ENCODE peak calls at places on chromosomes 7 and 10, in ten cellular contexts. T, Q, L, Y, F, V, J, S, M and G are unnamed samples.

GRCh38 chr10:124285587-124286527 is 132.9 kb downstream of the OAT start:
- DNase-seq in Y (peak; percentile 13), V (no peak), L (no peak), T (peak; percentile 35), F (no peak), S (no peak), J (no peak), M (no peak), Q (no peak), G (no peak)

GRCh38 chr7:112985377-112985987 is 101.1 kb downstream of the GPR85 start:
- DNase-seq in T (no peak), Y (no peak), J (no peak), L (no peak), S (peak; percentile 23), F (no peak), M (no peak), V (peak; percentile 84), Q (no peak), G (no peak)

GRCh38 chr10:71957546-71958275 is 6.5 kb upstream of the CHST3 start:
- DNase-seq in T (no peak), Y (no peak), J (no peak), Q (no peak), S (no peak), M (peak; percentile 44), F (no peak), V (no peak), L (no peak), G (no peak)

GRCh38 chr10:49568235-49568634 is 29.3 kb upstream of the ERCC6 start:
- DNase-seq in Y (no peak), V (peak; percentile 11), S (peak; percentile 40), T (no peak), J (no peak), F (no peak), L (no peak), M (no peak), Q (no peak), G (no peak)

GRCh38 chr10:75058142-75058541 is 53.3 kb upstream of the SAMD8 start:
- DNase-seq in S (no peak), F (no peak), T (no peak), Y (no peak), J (no peak), L (no peak), Q (no peak), M (no peak), V (no peak), G (no peak)

GRCh38 chr10:88499569-88500470 is 83.3 kb downstream of the RNLS start:
- DNase-seq in J (no peak), F (no peak), S (no peak), L (no peak), T (no peak), Q (peak; percentile 18), Y (no peak), M (no peak), V (peak; percentile 71), G (no peak)

GRCh38 chr7:18974803-18975202 is 142.6 kb downstream of the TWIST1 start:
- DNase-seq in S (peak; percentile 95), T (no peak), Y (no peak), M (no peak), F (no peak), L (no peak), J (no peak), V (peak; percentile 78), Q (no peak), G (no peak)

GRCh38 chr10:122461367-122461728 is at the start of gene HTRA1:
- DNase-seq in V (peak; percentile 61), S (peak; percentile 45), L (no peak), T (peak; percentile 88), M (no peak), J (peak; percentile 75), F (peak; percentile 86), Q (peak; percentile 80), Y (peak; percentile 56), G (no peak)

GRCh38 chr10:107790271-107790670 is 625.8 kb upstream of the SORCS1 start:
- DNase-seq in T (no peak), V (no peak), J (no peak), Y (no peak), Q (no peak), F (no peak), S (no peak), L (no peak), M (no peak), G (no peak)

GRCh38 chr10:132142396-132143161 is 44.2 kb upstream of the DPYSL4 start:
- DNase-seq in Q (peak; percentile 48), L (no peak), S (peak; percentile 55), T (peak; percentile 72), Y (peak; percentile 47), M (no peak), J (peak; percentile 47), V (no peak), F (peak; percentile 68), G (peak; percentile 37)

GRCh38 chr7:29557954-29558353 is 5.7 kb upstream of the PRR15 start:
- DNase-seq in L (no peak), V (no peak), T (no peak), Y (no peak), F (no peak), Q (no peak), J (no peak), S (no peak), M (no peak), G (no peak)

GRCh38 chr10:110395350-110396283 is 90.9 kb upstream of the SMNDC1 start:
- DNase-seq in T (no peak), M (peak; percentile 64), J (no peak), Y (peak; percentile 74), L (no peak), Q (peak; percentile 32), F (no peak), V (peak; percentile 99), S (peak; percentile 76), G (no peak)

GRCh38 chr10:89207181-89207800 is at the start of gene CH25H:
- DNase-seq in V (peak; percentile 74), L (no peak), M (no peak), J (peak; percentile 81), S (peak; percentile 14), T (peak; percentile 84), Q (peak; percentile 76), Y (peak; percentile 64), F (peak; percentile 73), G (no peak)

GRCh38 chr10:76245951-76246495 is 814.6 kb downstream of the LRMDA start:
- DNase-seq in V (no peak), L (no peak), M (no peak), Q (no peak), J (no peak), S (peak; percentile 71), T (no peak), Y (no peak), F (no peak), G (no peak)

GRCh38 chr10:43060291-43060690 is 16.6 kb upstream of the RET start:
- DNase-seq in M (no peak), T (peak; percentile 32), Y (peak; percentile 46), F (no peak), L (no peak), V (no peak), J (no peak), Q (no peak), S (no peak), G (no peak)

GRCh38 chr7:111736475-111736874 is 174.2 kb upstream of the IMMP2L start:
- DNase-seq in L (no peak), V (peak; percentile 17), Y (no peak), F (no peak), M (no peak), T (no peak), S (peak; percentile 18), Q (no peak), J (no peak), G (no peak)
- H3K36me3 ChIP-seq in L (peaks cover 23% of the 10 kb centered on the region), V (peaks cover 16% of the 10 kb centered on the region), Y (peaks cover 27% of the 10 kb centered on the region), F (no peaks in the 10 kb centered on the region), M (peaks cover 15% of the 10 kb centered on the region), T (no peaks in the 10 kb centered on the region), S (peaks cover 3% of the 10 kb centered on the region), Q (no peaks in the 10 kb centered on the region), J (peaks cover 82% of the 10 kb centered on the region), G (no peaks in the 10 kb centered on the region)

DNA sequence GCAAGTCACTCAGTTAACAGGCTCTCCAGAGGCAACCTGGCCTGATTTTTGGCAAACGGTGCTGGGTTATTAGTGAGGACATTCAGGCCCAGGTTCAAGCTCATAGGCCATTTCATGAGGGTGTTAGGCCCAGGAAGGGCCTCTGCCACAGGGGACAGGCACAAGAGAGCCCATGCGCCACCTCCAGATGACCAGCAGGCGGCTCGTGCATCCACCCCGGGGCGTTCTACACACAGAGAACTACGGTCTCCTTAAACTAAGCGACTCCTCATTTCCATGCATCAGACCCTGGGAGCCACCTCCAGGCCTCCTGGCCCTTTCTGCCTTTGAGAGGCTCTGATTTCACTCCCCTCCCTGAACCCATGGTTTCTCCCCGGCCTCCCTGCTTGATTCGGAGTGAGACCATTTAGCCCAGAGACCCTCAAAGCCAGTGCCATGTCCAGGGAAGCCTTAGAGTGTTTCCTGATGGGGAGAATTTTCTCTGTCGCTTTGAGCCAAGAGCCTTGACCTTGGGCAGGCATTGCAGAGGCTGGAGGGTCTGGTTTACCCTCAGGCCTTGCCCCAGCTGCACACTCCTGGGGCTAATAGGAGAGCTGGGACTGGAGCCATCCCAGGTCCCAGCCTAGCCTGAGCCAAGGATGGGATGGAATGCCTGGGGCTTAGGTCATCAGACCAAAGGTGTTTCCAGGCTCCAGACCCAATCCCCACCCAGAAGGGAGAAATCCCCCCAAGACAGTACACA is 188.0 kb downstream of the GRID1 start:
- DNase-seq in J (no peak), M (peak; percentile 24), F (no peak), Y (no peak), Q (no peak), T (no peak), S (no peak), L (no peak), V (no peak), G (no peak)
- TF ChIP-seq CTCF in J (peak; percentile 15), M (peak; percentile 57), F (no peak), Y (no peak), Q (no peak), T (no peak), S (peak; percentile 37), L (no peak), V (peak; percentile 21), G (no peak)

DNA sequence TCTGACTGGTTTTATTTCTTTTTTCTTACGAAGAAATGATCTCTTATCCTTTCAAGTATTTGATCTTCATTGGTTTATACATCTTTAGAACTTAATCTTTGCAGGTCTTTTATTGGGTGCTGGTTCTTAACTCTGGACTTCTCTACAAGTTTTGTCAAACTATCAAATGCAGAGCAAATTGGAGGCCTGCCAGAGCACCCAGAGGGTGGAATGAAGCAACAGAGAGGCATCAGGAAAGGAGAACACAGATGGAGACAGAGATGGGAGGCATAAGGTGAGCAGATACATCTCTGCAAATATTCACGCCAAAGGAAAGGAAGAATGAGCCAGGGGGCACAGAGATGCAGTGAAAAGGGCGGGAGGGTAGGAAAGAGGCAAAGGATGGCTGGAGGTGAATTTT is 130.3 kb downstream of the PKD1L1 start:
- DNase-seq in M (no peak), J (no peak), V (no peak), F (no peak), T (no peak), Y (no peak), L (no peak), Q (no peak), S (peak; percentile 38), G (no peak)
- H3K27ac ChIP-seq in M (no peak overlapping the region), J (no peak overlapping the region), V (no peak overlapping the region), F (no peak overlapping the region), T (no peak overlapping the region), Y (no peak overlapping the region), L (no peak overlapping the region), Q (no peak overlapping the region), S (no peak overlapping the region), G (no peak overlapping the region)

DNA sequence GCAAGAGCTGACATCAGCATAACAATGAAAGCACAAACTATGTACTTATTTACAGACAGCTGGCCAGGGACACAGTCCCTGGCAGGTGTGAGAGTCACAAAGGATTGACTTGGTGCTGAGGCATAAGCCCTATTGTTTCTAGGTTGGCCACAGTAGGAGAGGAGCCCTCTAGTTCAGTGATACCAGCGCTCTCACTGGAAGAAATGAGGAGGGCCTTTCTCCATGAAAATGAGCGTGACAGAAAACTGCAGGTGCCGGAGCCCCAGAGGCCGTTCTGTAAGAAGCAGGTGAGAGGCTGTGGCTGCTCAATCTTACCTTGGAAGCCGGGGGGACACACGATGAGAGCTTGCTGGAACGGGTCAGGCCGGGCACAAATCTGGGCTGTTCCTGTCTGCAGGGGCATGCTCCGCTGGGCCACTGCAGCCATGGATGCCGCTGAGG is 90.5 kb downstream of the CLEC2L start:
- DNase-seq in J (no peak), S (no peak), Q (no peak), L (no peak), T (no peak), Y (no peak), V (no peak), M (no peak), F (no peak), G (no peak)
- H3K36me3 ChIP-seq in J (peaks cover 98% of the 10 kb centered on the region), S (peaks cover 75% of the 10 kb centered on the region), Q (no peaks in the 10 kb centered on the region), L (peaks cover 90% of the 10 kb centered on the region), T (peaks cover 5% of the 10 kb centered on the region), Y (peaks cover 99% of the 10 kb centered on the region), V (peaks cover 66% of the 10 kb centered on the region), M (peaks cover 25% of the 10 kb centered on the region), F (no peaks in the 10 kb centered on the region), G (peaks cover 13% of the 10 kb centered on the region)